ENCODE peak calls at places on chromosomes 4 and X, in six cellular contexts. One of them, this sample, is unnamed.

GRCh38 chr4:67700119-67700873 is 659 bp downstream of the UBA6 start:
- DNase-seq in head of caudate nucleus: no peak
- DNase-seq in activated T-helper 1 cell treated with anti-CD3 and anti-CD28 coated beads, Interleukin-12 subunit alpha, Interleukin-12 subunit beta, Interleukin-2, Interleukin-4 antibody, amounts not matched to agents 30 ng/mL and 10 ng/mL and 1 ng/mL, durations not matched to agents 14 hours and 24 hours and 36 hours: no peak
- DNase-seq in KG1: no peak
- DNase-seq in renal cortical epithelial cell: peak; percentile 62
- DNase-seq in hypothalamus: no peak
- DNase-seq in this sample: no peak

GRCh38 chr4:6461301-6462165 is 10.9 kb downstream of the PPP2R2C start:
- DNase-seq in head of caudate nucleus: no peak
- DNase-seq in activated T-helper 1 cell treated with anti-CD3 and anti-CD28 coated beads, Interleukin-12 subunit alpha, Interleukin-12 subunit beta, Interleukin-2, Interleukin-4 antibody, amounts not matched to agents 30 ng/mL and 10 ng/mL and 1 ng/mL, durations not matched to agents 14 hours and 24 hours and 36 hours: no peak
- DNase-seq in KG1: no peak
- DNase-seq in renal cortical epithelial cell: no peak
- DNase-seq in hypothalamus: no peak
- DNase-seq in this sample: no peak

GRCh38 chr4:162163892-162164759 is at the start of gene FSTL5:
- DNase-seq in head of caudate nucleus: peak; percentile 88
- DNase-seq in activated T-helper 1 cell treated with anti-CD3 and anti-CD28 coated beads, Interleukin-12 subunit alpha, Interleukin-12 subunit beta, Interleukin-2, Interleukin-4 antibody, amounts not matched to agents 30 ng/mL and 10 ng/mL and 1 ng/mL, durations not matched to agents 14 hours and 24 hours and 36 hours: peak; percentile 21
- DNase-seq in KG1: no peak
- DNase-seq in renal cortical epithelial cell: peak; percentile 75
- DNase-seq in hypothalamus: peak; percentile 61
- DNase-seq in this sample: no peak

GRCh38 chrX:118423558-118423957 is 72.1 kb upstream of the DOCK11 start:
- DNase-seq in head of caudate nucleus: no peak
- DNase-seq in activated T-helper 1 cell treated with anti-CD3 and anti-CD28 coated beads, Interleukin-12 subunit alpha, Interleukin-12 subunit beta, Interleukin-2, Interleukin-4 antibody, amounts not matched to agents 30 ng/mL and 10 ng/mL and 1 ng/mL, durations not matched to agents 14 hours and 24 hours and 36 hours: no peak
- DNase-seq in KG1: no peak
- DNase-seq in renal cortical epithelial cell: no peak
- DNase-seq in hypothalamus: no peak
- DNase-seq in this sample: no peak

GRCh38 chr4:155271557-155271956 is 63.1 kb downstream of the NPY2R start:
- DNase-seq in head of caudate nucleus: no peak
- DNase-seq in activated T-helper 1 cell treated with anti-CD3 and anti-CD28 coated beads, Interleukin-12 subunit alpha, Interleukin-12 subunit beta, Interleukin-2, Interleukin-4 antibody, amounts not matched to agents 30 ng/mL and 10 ng/mL and 1 ng/mL, durations not matched to agents 14 hours and 24 hours and 36 hours: no peak
- DNase-seq in KG1: no peak
- DNase-seq in renal cortical epithelial cell: no peak
- DNase-seq in hypothalamus: no peak
- DNase-seq in this sample: no peak

GRCh38 chr4:118905546-118905945 is 16.9 kb downstream of the SYNPO2 start:
- DNase-seq in head of caudate nucleus: no peak
- DNase-seq in activated T-helper 1 cell treated with anti-CD3 and anti-CD28 coated beads, Interleukin-12 subunit alpha, Interleukin-12 subunit beta, Interleukin-2, Interleukin-4 antibody, amounts not matched to agents 30 ng/mL and 10 ng/mL and 1 ng/mL, durations not matched to agents 14 hours and 24 hours and 36 hours: no peak
- DNase-seq in KG1: no peak
- DNase-seq in renal cortical epithelial cell: no peak
- DNase-seq in hypothalamus: no peak
- DNase-seq in this sample: no peak

GRCh38 chr4:68361146-68361589 is 11.3 kb upstream of the YTHDC1 start:
- DNase-seq in head of caudate nucleus: no peak
- DNase-seq in activated T-helper 1 cell treated with anti-CD3 and anti-CD28 coated beads, Interleukin-12 subunit alpha, Interleukin-12 subunit beta, Interleukin-2, Interleukin-4 antibody, amounts not matched to agents 30 ng/mL and 10 ng/mL and 1 ng/mL, durations not matched to agents 14 hours and 24 hours and 36 hours: no peak
- DNase-seq in KG1: no peak
- DNase-seq in renal cortical epithelial cell: peak; percentile 93
- DNase-seq in hypothalamus: no peak
- DNase-seq in this sample: no peak

GRCh38 chr4:116016201-116016600 is 902.8 kb upstream of the NDST4 start:
- DNase-seq in head of caudate nucleus: no peak
- DNase-seq in activated T-helper 1 cell treated with anti-CD3 and anti-CD28 coated beads, Interleukin-12 subunit alpha, Interleukin-12 subunit beta, Interleukin-2, Interleukin-4 antibody, amounts not matched to agents 30 ng/mL and 10 ng/mL and 1 ng/mL, durations not matched to agents 14 hours and 24 hours and 36 hours: no peak
- DNase-seq in KG1: no peak
- DNase-seq in renal cortical epithelial cell: peak; percentile 29
- DNase-seq in hypothalamus: no peak
- DNase-seq in this sample: peak; percentile 66

GRCh38 chrX:46039526-46039925 is 505.7 kb downstream of the ZNF674 start:
- DNase-seq in head of caudate nucleus: no peak
- DNase-seq in activated T-helper 1 cell treated with anti-CD3 and anti-CD28 coated beads, Interleukin-12 subunit alpha, Interleukin-12 subunit beta, Interleukin-2, Interleukin-4 antibody, amounts not matched to agents 30 ng/mL and 10 ng/mL and 1 ng/mL, durations not matched to agents 14 hours and 24 hours and 36 hours: no peak
- DNase-seq in KG1: no peak
- DNase-seq in renal cortical epithelial cell: no peak
- DNase-seq in hypothalamus: no peak
- DNase-seq in this sample: no peak

GRCh38 chrX:39247536-39247935 is 446.3 kb downstream of the MID1IP1 start:
- DNase-seq in head of caudate nucleus: no peak
- DNase-seq in activated T-helper 1 cell treated with anti-CD3 and anti-CD28 coated beads, Interleukin-12 subunit alpha, Interleukin-12 subunit beta, Interleukin-2, Interleukin-4 antibody, amounts not matched to agents 30 ng/mL and 10 ng/mL and 1 ng/mL, durations not matched to agents 14 hours and 24 hours and 36 hours: no peak
- DNase-seq in KG1: no peak
- DNase-seq in renal cortical epithelial cell: no peak
- DNase-seq in hypothalamus: no peak
- DNase-seq in this sample: no peak

GRCh38 chr4:173415885-173416658 is 17.2 kb upstream of the SCRG1 start:
- DNase-seq in head of caudate nucleus: peak; percentile 38
- DNase-seq in activated T-helper 1 cell treated with anti-CD3 and anti-CD28 coated beads, Interleukin-12 subunit alpha, Interleukin-12 subunit beta, Interleukin-2, Interleukin-4 antibody, amounts not matched to agents 30 ng/mL and 10 ng/mL and 1 ng/mL, durations not matched to agents 14 hours and 24 hours and 36 hours: no peak
- DNase-seq in KG1: no peak
- DNase-seq in renal cortical epithelial cell: no peak
- DNase-seq in hypothalamus: no peak
- DNase-seq in this sample: peak; percentile 89

GRCh38 chr4:56931924-56932323 is 24.2 kb downstream of the REST start:
- DNase-seq in head of caudate nucleus: no peak
- DNase-seq in activated T-helper 1 cell treated with anti-CD3 and anti-CD28 coated beads, Interleukin-12 subunit alpha, Interleukin-12 subunit beta, Interleukin-2, Interleukin-4 antibody, amounts not matched to agents 30 ng/mL and 10 ng/mL and 1 ng/mL, durations not matched to agents 14 hours and 24 hours and 36 hours: no peak
- DNase-seq in KG1: no peak
- DNase-seq in renal cortical epithelial cell: no peak
- DNase-seq in hypothalamus: no peak
- DNase-seq in this sample: no peak

GRCh38 chr4:86901864-86902263 is 9.6 kb upstream of the C4orf36 start:
- DNase-seq in head of caudate nucleus: no peak
- DNase-seq in activated T-helper 1 cell treated with anti-CD3 and anti-CD28 coated beads, Interleukin-12 subunit alpha, Interleukin-12 subunit beta, Interleukin-2, Interleukin-4 antibody, amounts not matched to agents 30 ng/mL and 10 ng/mL and 1 ng/mL, durations not matched to agents 14 hours and 24 hours and 36 hours: no peak
- DNase-seq in KG1: no peak
- DNase-seq in renal cortical epithelial cell: no peak
- DNase-seq in hypothalamus: no peak
- DNase-seq in this sample: no peak

This sample was measured in SIG-M5.